ENCODE peak calls at places on chromosomes 5 and 9, in seven cellular contexts. One of them, this sample, is unnamed.
A peak's percentile ranks its signal among the peaks of the same experiment; 100 is the strongest.

GRCh38 chr5:10981927-10982326 is 220.9 kb upstream of the DAP start:
- DNase-seq in pancreas: no peak
- DNase-seq in heart right ventricle: no peak
- DNase-seq in bronchial epithelial cell: no peak
- DNase-seq in mammary epithelial cell: no peak
- DNase-seq in kidney epithelial cell: no peak
- DNase-seq in cardiac muscle cell: no peak
- DNase-seq in this sample: no peak

GRCh38 chr5:94240616-94241287 is 377.7 kb downstream of the KIAA0825 start:
- DNase-seq in pancreas: no peak
- DNase-seq in mammary epithelial cell: no peak
- DNase-seq in cardiac muscle cell: peak; percentile 16
- DNase-seq in kidney epithelial cell: no peak
- DNase-seq in bronchial epithelial cell: no peak
- DNase-seq in heart right ventricle: no peak
- DNase-seq in this sample: peak; percentile 54

GRCh38 chr5:137954131-137954879 is 65.0 kb downstream of the PKD2L2 start:
- DNase-seq in bronchial epithelial cell: peak; percentile 54
- DNase-seq in cardiac muscle cell: peak; percentile 96
- DNase-seq in heart right ventricle: no peak
- DNase-seq in mammary epithelial cell: peak; percentile 21
- DNase-seq in kidney epithelial cell: peak; percentile 29
- DNase-seq in pancreas: no peak
- DNase-seq in this sample: peak; percentile 50

GRCh38 chr9:27549196-27549737 is 19.7 kb upstream of the MOB3B start:
- DNase-seq in kidney epithelial cell: no peak
- DNase-seq in heart right ventricle: no peak
- DNase-seq in cardiac muscle cell: peak; percentile 72
- DNase-seq in bronchial epithelial cell: no peak
- DNase-seq in mammary epithelial cell: no peak
- DNase-seq in pancreas: no peak
- DNase-seq in this sample: no peak

GRCh38 chr9:124721109-124721850 is 49.8 kb downstream of the NR6A1 start:
- DNase-seq in heart right ventricle: no peak
- DNase-seq in pancreas: no peak
- DNase-seq in kidney epithelial cell: no peak
- DNase-seq in bronchial epithelial cell: no peak
- DNase-seq in mammary epithelial cell: no peak
- DNase-seq in cardiac muscle cell: peak; percentile 48
- DNase-seq in this sample: no peak

GRCh38 chr5:66903218-66903617 is 293.4 kb downstream of the CD180 start:
- DNase-seq in mammary epithelial cell: no peak
- DNase-seq in bronchial epithelial cell: no peak
- DNase-seq in heart right ventricle: no peak
- DNase-seq in cardiac muscle cell: no peak
- DNase-seq in kidney epithelial cell: no peak
- DNase-seq in pancreas: no peak
- DNase-seq in this sample: no peak

GRCh38 chr5:67983251-67983941 is 232.2 kb upstream of the PIK3R1 start:
- DNase-seq in mammary epithelial cell: peak; percentile 79
- DNase-seq in pancreas: no peak
- DNase-seq in bronchial epithelial cell: peak; percentile 71
- DNase-seq in heart right ventricle: no peak
- DNase-seq in cardiac muscle cell: peak; percentile 59
- DNase-seq in kidney epithelial cell: peak; percentile 53
- DNase-seq in this sample: no peak

GRCh38 chr9:130765135-130766030 is 69.7 kb upstream of the ABL1 start:
- DNase-seq in bronchial epithelial cell: no peak
- DNase-seq in cardiac muscle cell: peak; percentile 34
- DNase-seq in heart right ventricle: no peak
- DNase-seq in kidney epithelial cell: no peak
- DNase-seq in mammary epithelial cell: peak; percentile 32
- DNase-seq in pancreas: no peak
- DNase-seq in this sample: no peak

GRCh38 chr5:112005533-112005926 is 248.5 kb upstream of the NREP start:
- DNase-seq in pancreas: no peak
- DNase-seq in heart right ventricle: no peak
- DNase-seq in mammary epithelial cell: no peak
- DNase-seq in cardiac muscle cell: no peak
- DNase-seq in bronchial epithelial cell: peak; percentile 42
- DNase-seq in kidney epithelial cell: no peak
- DNase-seq in this sample: no peak

GRCh38 chr9:107542401-107542800 is 52.8 kb upstream of the KLF4 start:
- DNase-seq in heart right ventricle: no peak
- DNase-seq in pancreas: no peak
- DNase-seq in cardiac muscle cell: peak; percentile 23
- DNase-seq in mammary epithelial cell: no peak
- DNase-seq in bronchial epithelial cell: peak; percentile 32
- DNase-seq in kidney epithelial cell: no peak
- DNase-seq in this sample: no peak

GRCh38 chr5:20974423-20974822 is 986.4 kb upstream of the CDH18 start:
- DNase-seq in mammary epithelial cell: no peak
- DNase-seq in cardiac muscle cell: no peak
- DNase-seq in pancreas: no peak
- DNase-seq in kidney epithelial cell: no peak
- DNase-seq in bronchial epithelial cell: peak; percentile 26
- DNase-seq in heart right ventricle: no peak
- DNase-seq in this sample: no peak

GRCh38 chr5:163373401-163374066 is 63.9 kb upstream of the CCNG1 start:
- DNase-seq in kidney epithelial cell: peak; percentile 48
- DNase-seq in cardiac muscle cell: no peak
- DNase-seq in bronchial epithelial cell: no peak
- DNase-seq in mammary epithelial cell: no peak
- DNase-seq in pancreas: no peak
- DNase-seq in heart right ventricle: no peak
- DNase-seq in this sample: no peak

GRCh38 chr5:54944364-54944763 is 41.0 kb downstream of the ESM1 start:
- DNase-seq in kidney epithelial cell: no peak
- DNase-seq in pancreas: no peak
- DNase-seq in mammary epithelial cell: peak; percentile 17
- DNase-seq in cardiac muscle cell: peak; percentile 61
- DNase-seq in heart right ventricle: no peak
- DNase-seq in bronchial epithelial cell: peak; percentile 42
- DNase-seq in this sample: no peak

GRCh38 chr5:28415791-28416443 is 1377.5 kb upstream of the CDH9 start:
- DNase-seq in bronchial epithelial cell: peak; percentile 71
- DNase-seq in kidney epithelial cell: no peak
- DNase-seq in pancreas: no peak
- DNase-seq in cardiac muscle cell: no peak
- DNase-seq in heart right ventricle: no peak
- DNase-seq in mammary epithelial cell: peak; percentile 43
- DNase-seq in this sample: no peak

GRCh38 chr9:12719431-12719830 is 26.2 kb downstream of the TYRP1 start:
- DNase-seq in bronchial epithelial cell: peak; percentile 62
- DNase-seq in mammary epithelial cell: no peak
- DNase-seq in cardiac muscle cell: peak; percentile 68
- DNase-seq in kidney epithelial cell: no peak
- DNase-seq in heart right ventricle: no peak
- DNase-seq in pancreas: no peak
- DNase-seq in this sample: no peak

GRCh38 chr9:15176821-15177220 is 130.2 kb downstream of the TTC39B start:
- DNase-seq in kidney epithelial cell: no peak
- DNase-seq in cardiac muscle cell: no peak
- DNase-seq in pancreas: no peak
- DNase-seq in mammary epithelial cell: no peak
- DNase-seq in heart right ventricle: no peak
- DNase-seq in bronchial epithelial cell: no peak
- DNase-seq in this sample: no peak

GRCh38 chr9:122810306-122810946 is 10.5 kb downstream of the OR1K1 start:
- DNase-seq in kidney epithelial cell: no peak
- DNase-seq in bronchial epithelial cell: peak; percentile 67
- DNase-seq in cardiac muscle cell: peak; percentile 84
- DNase-seq in pancreas: peak; percentile 67
- DNase-seq in mammary epithelial cell: peak; percentile 62
- DNase-seq in heart right ventricle: peak; percentile 66
- DNase-seq in this sample: peak; percentile 63

GRCh38 chr9:38423939-38424843 is at the start of gene IGFBPL1:
- DNase-seq in bronchial epithelial cell: no peak
- DNase-seq in kidney epithelial cell: no peak
- DNase-seq in mammary epithelial cell: peak; percentile 17
- DNase-seq in heart right ventricle: no peak
- DNase-seq in pancreas: peak; percentile 30
- DNase-seq in cardiac muscle cell: peak; percentile 21
- DNase-seq in this sample: peak; percentile 77

GRCh38 chr9:36486933-36487481 is 85.7 kb upstream of the MELK start:
- DNase-seq in heart right ventricle: peak; percentile 58
- DNase-seq in pancreas: peak; percentile 78
- DNase-seq in kidney epithelial cell: no peak
- DNase-seq in cardiac muscle cell: peak; percentile 25
- DNase-seq in mammary epithelial cell: peak; percentile 24
- DNase-seq in bronchial epithelial cell: peak; percentile 4
- DNase-seq in this sample: peak; percentile 61

GRCh38 chr5:132195727-132196126 is 31.9 kb downstream of the P4HA2 start:
- DNase-seq in cardiac muscle cell: no peak
- DNase-seq in mammary epithelial cell: no peak
- DNase-seq in bronchial epithelial cell: no peak
- DNase-seq in pancreas: no peak
- DNase-seq in heart right ventricle: no peak
- DNase-seq in kidney epithelial cell: no peak
- DNase-seq in this sample: no peak

GRCh38 chr9:75941066-75941465 is 50.6 kb downstream of the PCSK5 start:
- DNase-seq in heart right ventricle: no peak
- DNase-seq in kidney epithelial cell: no peak
- DNase-seq in mammary epithelial cell: peak; percentile 94
- DNase-seq in pancreas: no peak
- DNase-seq in bronchial epithelial cell: no peak
- DNase-seq in cardiac muscle cell: no peak
- DNase-seq in this sample: no peak

GRCh38 chr9:121643473-121643872 is 8.0 kb upstream of the DAB2IP start:
- DNase-seq in mammary epithelial cell: no peak
- DNase-seq in heart right ventricle: no peak
- DNase-seq in pancreas: no peak
- DNase-seq in kidney epithelial cell: no peak
- DNase-seq in bronchial epithelial cell: no peak
- DNase-seq in cardiac muscle cell: no peak
- DNase-seq in this sample: no peak

DNA sequence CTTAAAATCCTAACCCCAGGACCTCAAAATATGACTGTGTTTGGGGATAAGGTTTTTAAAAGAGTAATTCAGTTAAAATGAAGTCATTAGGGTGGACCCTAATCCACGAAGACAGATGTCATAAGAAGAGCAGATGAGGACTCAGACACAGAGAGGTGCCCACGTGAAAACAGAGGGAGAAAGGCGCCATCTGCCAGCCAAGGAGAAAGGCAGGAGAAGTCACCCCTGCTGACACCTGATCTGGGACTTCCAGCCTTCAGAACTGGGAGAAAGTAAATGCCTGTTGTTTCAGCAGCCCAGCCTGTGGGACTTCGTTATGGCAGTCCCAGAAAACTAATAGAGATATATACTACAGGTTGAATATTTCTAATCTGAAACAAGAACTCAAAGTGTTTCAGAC is 67.4 kb downstream of the ROR2 start:
- DNase-seq in bronchial epithelial cell: no peak
- DNase-seq in cardiac muscle cell: no peak
- DNase-seq in kidney epithelial cell: no peak
- DNase-seq in heart right ventricle: no peak
- DNase-seq in mammary epithelial cell: no peak
- DNase-seq in pancreas: no peak
- DNase-seq in this sample: no peak
- TF ChIP-seq CTCF in bronchial epithelial cell: peak; percentile 38
- TF ChIP-seq CTCF in cardiac muscle cell: no peak
- TF ChIP-seq CTCF in kidney epithelial cell: no peak
- TF ChIP-seq CTCF in heart right ventricle: no peak
- TF ChIP-seq CTCF in mammary epithelial cell: peak; percentile 44
- TF ChIP-seq CTCF in pancreas: no peak
- TF ChIP-seq CTCF in this sample: peak; percentile 21

DNA sequence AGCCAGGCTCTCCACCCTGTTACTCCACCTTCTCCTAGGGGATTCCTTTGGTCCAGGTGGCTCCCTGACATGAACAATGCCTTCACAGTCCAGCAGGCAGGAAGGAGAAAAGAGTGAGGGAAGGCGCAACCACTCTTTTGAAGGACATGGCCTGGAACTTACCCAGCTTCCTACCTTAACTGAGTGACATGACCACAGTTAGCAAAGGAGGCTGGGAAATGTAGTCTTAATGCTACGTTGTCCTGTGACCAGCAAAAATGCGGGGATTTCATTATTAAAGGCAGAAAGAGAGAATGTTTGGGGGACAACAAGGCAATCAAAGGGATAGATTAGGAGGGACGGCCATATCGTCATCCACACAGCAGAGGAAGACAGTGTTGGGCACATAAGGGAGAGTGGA is 100.3 kb upstream of the ERCC6L2 start:
- DNase-seq in mammary epithelial cell: no peak
- DNase-seq in bronchial epithelial cell: no peak
- DNase-seq in kidney epithelial cell: no peak
- DNase-seq in cardiac muscle cell: no peak
- DNase-seq in pancreas: no peak
- DNase-seq in heart right ventricle: no peak
- DNase-seq in this sample: no peak
- H3K27me3 ChIP-seq in mammary epithelial cell: no peaks in the 10 kb centered on the region
- H3K27me3 ChIP-seq in bronchial epithelial cell: no peaks in the 10 kb centered on the region
- H3K27me3 ChIP-seq in kidney epithelial cell: no peaks in the 10 kb centered on the region
- H3K27me3 ChIP-seq in cardiac muscle cell: no peaks in the 10 kb centered on the region
- H3K27me3 ChIP-seq in pancreas: no peaks in the 10 kb centered on the region
- H3K27me3 ChIP-seq in heart right ventricle: no peaks in the 10 kb centered on the region
- H3K27me3 ChIP-seq in this sample: no peaks in the 10 kb centered on the region

DNA sequence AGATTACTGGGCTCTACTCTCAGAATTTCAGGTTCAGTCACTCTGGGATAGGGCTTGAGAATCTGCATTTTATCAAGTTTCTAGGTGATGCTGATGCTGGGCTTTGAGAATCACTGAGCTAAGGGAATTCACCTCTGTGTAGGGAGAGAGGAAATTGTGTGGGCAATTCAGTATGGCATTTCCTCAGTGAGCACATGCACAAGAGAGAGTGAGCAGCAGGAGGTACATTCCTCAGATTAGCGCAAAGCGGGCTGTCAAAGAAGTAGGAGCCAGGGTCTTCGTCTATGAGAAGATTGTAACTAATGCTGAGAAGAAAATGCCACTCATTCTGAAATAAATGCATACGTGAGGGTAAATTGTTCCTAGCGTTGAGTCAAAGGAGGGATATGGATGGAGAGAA is 175.9 kb downstream of the KIF4B start:
- DNase-seq in mammary epithelial cell: no peak
- DNase-seq in cardiac muscle cell: no peak
- DNase-seq in bronchial epithelial cell: no peak
- DNase-seq in kidney epithelial cell: no peak
- DNase-seq in heart right ventricle: no peak
- DNase-seq in pancreas: no peak
- DNase-seq in this sample: no peak
- H3K4me3 ChIP-seq in mammary epithelial cell: no peak overlapping the region
- H3K4me3 ChIP-seq in cardiac muscle cell: no peak overlapping the region
- H3K4me3 ChIP-seq in bronchial epithelial cell: no peak overlapping the region
- H3K4me3 ChIP-seq in kidney epithelial cell: no peak overlapping the region
- H3K4me3 ChIP-seq in heart right ventricle: no peak overlapping the region
- H3K4me3 ChIP-seq in pancreas: no peak overlapping the region
- H3K4me3 ChIP-seq in this sample: no peak overlapping the region

DNA sequence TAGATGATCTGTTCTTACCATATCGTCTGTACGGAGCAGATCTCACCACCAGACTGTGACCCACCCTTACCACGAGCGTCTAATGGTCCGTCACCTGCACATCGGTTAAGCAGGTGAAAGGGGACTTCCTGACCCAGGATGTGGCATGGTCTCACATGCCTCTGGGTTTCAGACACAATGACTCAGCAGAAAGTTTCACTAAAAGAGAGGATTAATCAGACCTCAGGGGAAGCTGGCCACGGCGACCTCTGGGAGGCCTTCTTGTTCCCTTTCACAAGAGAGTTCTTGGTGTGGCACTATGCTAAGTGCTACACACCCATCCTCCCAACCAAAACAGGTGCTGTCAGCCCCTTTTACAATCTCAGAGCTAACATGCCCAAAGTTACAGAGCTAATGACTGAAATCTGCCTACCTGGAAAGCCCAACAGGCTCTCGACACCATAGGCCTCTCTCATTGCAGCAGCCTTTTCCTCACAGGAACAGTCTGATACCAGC is 41.6 kb downstream of the ADAMTS12 start:
- DNase-seq in cardiac muscle cell: peak; percentile 55
- DNase-seq in heart right ventricle: no peak
- DNase-seq in mammary epithelial cell: peak; percentile 98
- DNase-seq in kidney epithelial cell: peak; percentile 85
- DNase-seq in pancreas: no peak
- DNase-seq in bronchial epithelial cell: peak; percentile 3
- DNase-seq in this sample: no peak
- TF ChIP-seq CTCF in cardiac muscle cell: no peak
- TF ChIP-seq CTCF in heart right ventricle: no peak
- TF ChIP-seq CTCF in mammary epithelial cell: no peak
- TF ChIP-seq CTCF in kidney epithelial cell: no peak
- TF ChIP-seq CTCF in pancreas: no peak
- TF ChIP-seq CTCF in bronchial epithelial cell: no peak
- TF ChIP-seq CTCF in this sample: no peak

This sample was measured in BE2C.